ENCODE peak calls at places on chromosomes 12 and 14, in six cellular contexts. Q, W, P, C, R and A are unnamed samples.

GRCh38 chr12:23648546-23648945 is 300.9 kb downstream of the SOX5 start:
- DNase-seq in P (no peak), Q (no peak), R (no peak), C (no peak), W (no peak), A (no peak)

GRCh38 chr14:69259531-69260245 is at the start of gene GALNT16:
- DNase-seq in P (peak; percentile 69), R (peak; percentile 13), W (peak; percentile 61), C (peak; percentile 54), Q (no peak), A (peak; percentile 78)

GRCh38 chr12:1642513-1642912 is 13.5 kb downstream of the WNT5B start:
- DNase-seq in P (no peak), C (no peak), Q (no peak), R (no peak), W (no peak), A (no peak)

GRCh38 chr14:104140463-104141331 is 2.3 kb downstream of the KIF26A start:
- DNase-seq in Q (peak; percentile 87), W (no peak), P (no peak), C (no peak), R (no peak), A (no peak)

GRCh38 chr14:100438678-100439592 is 115.8 kb downstream of the SLC25A47 start:
- DNase-seq in Q (peak; percentile 71), R (peak; percentile 38), W (peak; percentile 86), P (no peak), C (no peak), A (peak; percentile 71)

GRCh38 chr14:47929334-47929733 is 253.9 kb upstream of the MDGA2 start:
- DNase-seq in W (no peak), P (no peak), Q (no peak), C (no peak), R (no peak), A (no peak)

GRCh38 chr12:112219195-112219594 is 93.8 kb downstream of the TRAFD1 start:
- DNase-seq in R (no peak), Q (no peak), C (no peak), W (no peak), P (no peak), A (no peak)

GRCh38 chr12:128916425-128916824 is 63.1 kb downstream of the GLT1D1 start:
- DNase-seq in W (no peak), P (no peak), Q (no peak), C (no peak), R (no peak), A (no peak)

GRCh38 chr14:34723867-34724266 is 9.5 kb upstream of the CFL2 start:
- DNase-seq in W (no peak), R (no peak), C (no peak), Q (no peak), P (no peak), A (no peak)

GRCh38 chr12:104886418-104887401 is 71.4 kb downstream of the SLC41A2 start:
- DNase-seq in C (no peak), R (peak; percentile 35), Q (no peak), W (no peak), P (no peak), A (peak; percentile 69)

GRCh38 chr12:52896190-52897100 is 8.4 kb downstream of the KRT8 start:
- DNase-seq in Q (no peak), P (no peak), C (no peak), R (no peak), W (no peak), A (no peak)

GRCh38 chr12:49763006-49763591 is 21.7 kb downstream of the TMBIM6 start:
- DNase-seq in C (peak; percentile 57), Q (no peak), W (peak; percentile 76), P (peak; percentile 87), R (peak; percentile 28), A (peak; percentile 79)

GRCh38 chr14:50714452-50715073 is 46.5 kb upstream of the SAV1 start:
- DNase-seq in R (peak; percentile 30), Q (no peak), C (no peak), P (peak; percentile 17), W (peak; percentile 65), A (peak; percentile 36)

GRCh38 chr12:101490286-101490920 is 15.3 kb downstream of the SPIC start:
- DNase-seq in C (peak; percentile 12), Q (no peak), P (peak; percentile 16), R (no peak), W (no peak), A (no peak)

GRCh38 chr12:124852911-124853441 is 10.7 kb downstream of the SCARB1 start:
- DNase-seq in Q (no peak), W (no peak), R (peak; percentile 32), P (no peak), C (no peak), A (no peak)

GRCh38 chr12:102685841-102686240 is 205.5 kb upstream of the IGF1 start:
- DNase-seq in R (no peak), C (no peak), W (no peak), P (no peak), Q (no peak), A (no peak)

GRCh38 chr14:97838986-97839385 is 1041.8 kb downstream of the VRK1 start:
- DNase-seq in C (no peak), P (no peak), R (no peak), W (no peak), Q (no peak), A (no peak)

GRCh38 chr12:111596985-111597730 is 2.0 kb downstream of the ATXN2 start:
- DNase-seq in P (peak; percentile 47), W (peak; percentile 54), R (peak; percentile 70), C (peak; percentile 30), Q (no peak), A (peak; percentile 74)

GRCh38 chr14:81684696-81685095 is 151.0 kb upstream of the SEL1L start:
- DNase-seq in Q (no peak), P (no peak), W (no peak), C (no peak), R (no peak), A (no peak)

GRCh38 chr12:109153711-109154434 is 37.5 kb downstream of the ACACB start:
- DNase-seq in P (no peak), Q (peak; percentile 73), C (peak; percentile 3), W (no peak), R (no peak), A (no peak)